ENCODE peak calls at places on chromosome 7, in five cellular contexts. One of them, this sample, is unnamed.
A peak's percentile ranks its signal among the peaks of the same experiment; 100 is the strongest.

GRCh38 chr7:80779456-80779855 is 139.4 kb downstream of the SEMA3C start:
- DNase-seq in B cell: no peak
- DNase-seq in Right ventricle myocardium superior: no peak
- DNase-seq in heart right ventricle: no peak
- DNase-seq in nephron progenitor cell: no peak
- DNase-seq in this sample: no peak

GRCh38 chr7:22564511-22565045 is 64.6 kb upstream of the STEAP1B start:
- DNase-seq in B cell: no peak
- DNase-seq in nephron progenitor cell: no peak
- DNase-seq in heart right ventricle: peak; percentile 63
- DNase-seq in Right ventricle myocardium superior: peak; percentile 52
- DNase-seq in this sample: no peak

GRCh38 chr7:24395512-24395911 is 111.5 kb downstream of the NPY start:
- DNase-seq in nephron progenitor cell: peak; percentile 23
- DNase-seq in heart right ventricle: no peak
- DNase-seq in B cell: no peak
- DNase-seq in Right ventricle myocardium superior: no peak
- DNase-seq in this sample: no peak

GRCh38 chr7:102261451-102261850 is 25.2 kb upstream of the SH2B2 start:
- DNase-seq in nephron progenitor cell: no peak
- DNase-seq in B cell: no peak
- DNase-seq in heart right ventricle: no peak
- DNase-seq in Right ventricle myocardium superior: no peak
- DNase-seq in this sample: no peak

GRCh38 chr7:4960363-4960762 is 1.4 kb upstream of the MMD2 start:
- DNase-seq in nephron progenitor cell: no peak
- DNase-seq in heart right ventricle: no peak
- DNase-seq in Right ventricle myocardium superior: no peak
- DNase-seq in B cell: no peak
- DNase-seq in this sample: no peak

GRCh38 chr7:126778101-126778500 is 474.6 kb downstream of the GRM8 start:
- DNase-seq in nephron progenitor cell: no peak
- DNase-seq in Right ventricle myocardium superior: no peak
- DNase-seq in heart right ventricle: no peak
- DNase-seq in B cell: no peak
- DNase-seq in this sample: no peak

GRCh38 chr7:6261699-6262098 is 10.7 kb downstream of the CYTH3 start:
- DNase-seq in nephron progenitor cell: no peak
- DNase-seq in B cell: no peak
- DNase-seq in Right ventricle myocardium superior: no peak
- DNase-seq in heart right ventricle: no peak
- DNase-seq in this sample: no peak

GRCh38 chr7:152989889-152990380 is 230.4 kb downstream of the ACTR3B start:
- DNase-seq in Right ventricle myocardium superior: no peak
- DNase-seq in heart right ventricle: no peak
- DNase-seq in B cell: no peak
- DNase-seq in nephron progenitor cell: peak; percentile 5
- DNase-seq in this sample: no peak

GRCh38 chr7:78149787-78150186 is 351.2 kb downstream of the PHTF2 start:
- DNase-seq in heart right ventricle: no peak
- DNase-seq in Right ventricle myocardium superior: no peak
- DNase-seq in B cell: no peak
- DNase-seq in nephron progenitor cell: no peak
- DNase-seq in this sample: no peak

GRCh38 chr7:51640851-51641250 is 324.2 kb upstream of the COBL start:
- DNase-seq in Right ventricle myocardium superior: no peak
- DNase-seq in nephron progenitor cell: no peak
- DNase-seq in heart right ventricle: no peak
- DNase-seq in B cell: no peak
- DNase-seq in this sample: no peak

This sample was measured in left colon.